ENCODE peak calls at places on chromosome 2, in six cellular contexts. Q is activated naive CD8-positive, alpha-beta T cell treated with anti-CD3 and anti-CD28 coated beads, Interleukin-2, amount 50 U/mL, for 24 hours; L is A549; D is activated T-helper 17 cell treated with anti-CD3 and anti-CD28 coated beads, Interleukin-2, amount 50 U/mL, for 72 hours; F is PC-3; K is stimulated activated naive B cell treated with anti-CD40 and anti-IgM and Interleukin-4, amounts not matched to agents 10 μg/mL and 1 μg/mL and 100 μg/mL, for 72 hours. X is an unnamed sample.

GRCh38 chr2:113694438-113694837 is 62.0 kb downstream of the SLC35F5 start:
- ATAC-seq in Q (no peak), K (no peak), L (peak), D (no peak), F (no peak), X (no peak)

GRCh38 chr2:55168221-55169154 is 63.6 kb downstream of the CLHC1 start:
- ATAC-seq in K (peak), F (peak), Q (no peak), D (peak), L (peak), X (peak)

GRCh38 chr2:21018290-21018689 is 25.6 kb downstream of the APOB start:
- ATAC-seq in D (no peak), Q (no peak), L (no peak), F (no peak), K (no peak), X (no peak)

GRCh38 chr2:54386585-54386984 is 69.5 kb upstream of the SPTBN1 start:
- ATAC-seq in L (no peak), Q (no peak), F (no peak), K (no peak), D (no peak), X (no peak)

GRCh38 chr2:1564506-1564905 is 151.2 kb downstream of the TPO start:
- ATAC-seq in F (no peak), Q (no peak), L (no peak), K (no peak), D (peak), X (no peak)

GRCh38 chr2:173874899-173875247 is 90.3 kb downstream of the SP3 start:
- ATAC-seq in L (no peak), K (peak), D (no peak), F (no peak), Q (no peak), X (no peak)

GRCh38 chr2:227415538-227416424 is 28.0 kb upstream of the SCYGR1 start:
- ATAC-seq in Q (peak), L (peak), K (peak), D (no peak), F (peak), X (peak)

GRCh38 chr2:67038195-67038594 is 358.9 kb upstream of the ETAA1 start:
- ATAC-seq in Q (no peak), K (no peak), L (no peak), F (no peak), D (no peak), X (no peak)

GRCh38 chr2:20390524-20391123 is 40.0 kb upstream of the PUM2 start:
- ATAC-seq in K (no peak), Q (no peak), D (peak), F (no peak), L (no peak), X (no peak)

GRCh38 chr2:74502147-74502719 is 2.8 kb upstream of the LBX2 start:
- ATAC-seq in D (no peak), F (no peak), L (no peak), Q (no peak), K (no peak), X (no peak)

X was measured in gastroesophageal sphincter.